ENCODE peak calls at places on chromosomes 5 and 9, in six cellular contexts. One of them, this sample, is unnamed.

GRCh38 chr5:76813982-76814562 is 4.8 kb upstream of the F2RL1 start:
- DNase-seq in astrocyte: peak
- DNase-seq in HCT116: peak
- DNase-seq in PC-3: peak
- DNase-seq in IMR-90: peak
- DNase-seq in fibroblast of lung: peak
- DNase-seq in this sample: peak

GRCh38 chr5:58317009-58317408 is 142.9 kb downstream of the PLK2 start:
- DNase-seq in IMR-90: no peak
- DNase-seq in fibroblast of lung: no peak
- DNase-seq in astrocyte: no peak
- DNase-seq in HCT116: no peak
- DNase-seq in PC-3: peak
- DNase-seq in this sample: no peak

GRCh38 chr5:144386315-144386714 is 215.6 kb downstream of the KCTD16 start:
- DNase-seq in fibroblast of lung: no peak
- DNase-seq in astrocyte: no peak
- DNase-seq in PC-3: no peak
- DNase-seq in HCT116: no peak
- DNase-seq in IMR-90: no peak
- DNase-seq in this sample: no peak

GRCh38 chr5:78162253-78162862 is 132.1 kb downstream of the AP3B1 start:
- DNase-seq in IMR-90: peak
- DNase-seq in HCT116: peak
- DNase-seq in PC-3: peak
- DNase-seq in astrocyte: peak
- DNase-seq in fibroblast of lung: peak
- DNase-seq in this sample: no peak

GRCh38 chr5:109645591-109646236 is 44.0 kb upstream of the MAN2A1 start:
- DNase-seq in HCT116: no peak
- DNase-seq in astrocyte: no peak
- DNase-seq in IMR-90: no peak
- DNase-seq in PC-3: no peak
- DNase-seq in fibroblast of lung: no peak
- DNase-seq in this sample: no peak

GRCh38 chr5:74149395-74149794 is 491.1 kb downstream of the ENC1 start:
- DNase-seq in fibroblast of lung: peak
- DNase-seq in astrocyte: peak
- DNase-seq in IMR-90: peak
- DNase-seq in PC-3: peak
- DNase-seq in HCT116: no peak
- DNase-seq in this sample: peak

GRCh38 chr9:115671911-115672310 is 481.7 kb upstream of the PAPPA start:
- DNase-seq in IMR-90: no peak
- DNase-seq in astrocyte: no peak
- DNase-seq in HCT116: no peak
- DNase-seq in PC-3: no peak
- DNase-seq in fibroblast of lung: no peak
- DNase-seq in this sample: no peak

GRCh38 chr5:109654455-109654854 is 35.3 kb upstream of the MAN2A1 start:
- DNase-seq in fibroblast of lung: no peak
- DNase-seq in astrocyte: no peak
- DNase-seq in PC-3: peak
- DNase-seq in HCT116: no peak
- DNase-seq in IMR-90: no peak
- DNase-seq in this sample: peak

GRCh38 chr9:115008536-115008935 is 78.1 kb upstream of the TNFSF8 start:
- DNase-seq in fibroblast of lung: peak
- DNase-seq in HCT116: no peak
- DNase-seq in astrocyte: peak
- DNase-seq in IMR-90: peak
- DNase-seq in PC-3: peak
- DNase-seq in this sample: peak

GRCh38 chr9:83933804-83934203 is 12.6 kb upstream of the KIF27 start:
- DNase-seq in fibroblast of lung: peak
- DNase-seq in astrocyte: no peak
- DNase-seq in IMR-90: peak
- DNase-seq in PC-3: no peak
- DNase-seq in HCT116: no peak
- DNase-seq in this sample: no peak

GRCh38 chr5:164422400-164422799 is 917.0 kb downstream of the MAT2B start:
- DNase-seq in astrocyte: peak
- DNase-seq in PC-3: no peak
- DNase-seq in fibroblast of lung: peak
- DNase-seq in IMR-90: peak
- DNase-seq in HCT116: no peak
- DNase-seq in this sample: no peak

GRCh38 chr5:55636177-55636576 is 75.9 kb downstream of the SLC38A9 start:
- DNase-seq in astrocyte: no peak
- DNase-seq in PC-3: no peak
- DNase-seq in fibroblast of lung: peak
- DNase-seq in IMR-90: no peak
- DNase-seq in HCT116: no peak
- DNase-seq in this sample: no peak

GRCh38 chr5:124649548-124650501 is 96.6 kb downstream of the ZNF608 start:
- DNase-seq in PC-3: peak
- DNase-seq in fibroblast of lung: peak
- DNase-seq in astrocyte: peak
- DNase-seq in IMR-90: peak
- DNase-seq in HCT116: no peak
- DNase-seq in this sample: peak

GRCh38 chr5:33367396-33367795 is 73.4 kb upstream of the TARS1 start:
- DNase-seq in PC-3: no peak
- DNase-seq in IMR-90: no peak
- DNase-seq in fibroblast of lung: no peak
- DNase-seq in astrocyte: no peak
- DNase-seq in HCT116: no peak
- DNase-seq in this sample: no peak

GRCh38 chr9:74838351-74838750 is 49.4 kb downstream of the TRPM6 start:
- DNase-seq in IMR-90: no peak
- DNase-seq in fibroblast of lung: no peak
- DNase-seq in HCT116: no peak
- DNase-seq in astrocyte: no peak
- DNase-seq in PC-3: peak
- DNase-seq in this sample: peak

GRCh38 chr9:79694676-79695400 is 123.1 kb downstream of the TLE4 start:
- DNase-seq in fibroblast of lung: peak
- DNase-seq in HCT116: no peak
- DNase-seq in astrocyte: peak
- DNase-seq in IMR-90: peak
- DNase-seq in PC-3: no peak
- DNase-seq in this sample: no peak

GRCh38 chr5:105735704-105736103 is 1935.0 kb downstream of the EFNA5 start:
- DNase-seq in astrocyte: no peak
- DNase-seq in PC-3: peak
- DNase-seq in HCT116: no peak
- DNase-seq in fibroblast of lung: peak
- DNase-seq in IMR-90: peak
- DNase-seq in this sample: no peak

GRCh38 chr9:13750061-13750460 is 470.6 kb upstream of the MPDZ start:
- DNase-seq in HCT116: no peak
- DNase-seq in PC-3: peak
- DNase-seq in fibroblast of lung: peak
- DNase-seq in astrocyte: peak
- DNase-seq in IMR-90: peak
- DNase-seq in this sample: peak

GRCh38 chr5:141559481-141559880 is 59.3 kb downstream of the DIAPH1 start:
- DNase-seq in fibroblast of lung: peak
- DNase-seq in astrocyte: peak
- DNase-seq in IMR-90: peak
- DNase-seq in HCT116: no peak
- DNase-seq in PC-3: peak
- DNase-seq in this sample: peak

GRCh38 chr9:129617167-129617566 is 3.7 kb downstream of the C9orf50 start:
- DNase-seq in PC-3: peak
- DNase-seq in HCT116: no peak
- DNase-seq in astrocyte: peak
- DNase-seq in fibroblast of lung: peak
- DNase-seq in IMR-90: peak
- DNase-seq in this sample: peak

GRCh38 chr5:80414113-80414512 is 6.2 kb downstream of the ZFYVE16 start:
- DNase-seq in PC-3: no peak
- DNase-seq in HCT116: no peak
- DNase-seq in IMR-90: peak
- DNase-seq in fibroblast of lung: peak
- DNase-seq in astrocyte: no peak
- DNase-seq in this sample: no peak

GRCh38 chr9:130447193-130447816 is 2.5 kb downstream of the ASS1 start:
- DNase-seq in astrocyte: no peak
- DNase-seq in fibroblast of lung: no peak
- DNase-seq in PC-3: no peak
- DNase-seq in IMR-90: no peak
- DNase-seq in HCT116: no peak
- DNase-seq in this sample: no peak

GRCh38 chr5:13354611-13355010 is 589.9 kb downstream of the DNAH5 start:
- DNase-seq in fibroblast of lung: no peak
- DNase-seq in astrocyte: peak
- DNase-seq in IMR-90: no peak
- DNase-seq in HCT116: no peak
- DNase-seq in PC-3: peak
- DNase-seq in this sample: peak

GRCh38 chr5:7897014-7897600 is 28.2 kb downstream of the MTRR start:
- DNase-seq in PC-3: peak
- DNase-seq in astrocyte: peak
- DNase-seq in HCT116: no peak
- DNase-seq in IMR-90: peak
- DNase-seq in fibroblast of lung: peak
- DNase-seq in this sample: peak

GRCh38 chr9:5714501-5715401 is 85.8 kb downstream of the RIC1 start:
- DNase-seq in HCT116: peak
- DNase-seq in PC-3: peak
- DNase-seq in astrocyte: peak
- DNase-seq in fibroblast of lung: peak
- DNase-seq in IMR-90: peak
- DNase-seq in this sample: peak
- TF ChIP-seq CTCF in HCT116: peak
- TF ChIP-seq CTCF in PC-3: peak
- TF ChIP-seq CTCF in astrocyte: peak
- TF ChIP-seq CTCF in fibroblast of lung: peak
- TF ChIP-seq CTCF in IMR-90: peak
- TF ChIP-seq CTCF in this sample: peak

GRCh38 chr5:172453206-172453985 is 929 bp downstream of the SH3PXD2B start:
- DNase-seq in astrocyte: peak
- DNase-seq in fibroblast of lung: peak
- DNase-seq in IMR-90: peak
- DNase-seq in HCT116: peak
- DNase-seq in PC-3: no peak
- DNase-seq in this sample: peak
- H3K9ac ChIP-seq in astrocyte: peak
- H3K9ac ChIP-seq in fibroblast of lung: peak
- H3K9ac ChIP-seq in IMR-90: peak
- H3K9ac ChIP-seq in HCT116: peak
- H3K9ac ChIP-seq in PC-3: peak
- H3K9ac ChIP-seq in this sample: peak

DNA sequence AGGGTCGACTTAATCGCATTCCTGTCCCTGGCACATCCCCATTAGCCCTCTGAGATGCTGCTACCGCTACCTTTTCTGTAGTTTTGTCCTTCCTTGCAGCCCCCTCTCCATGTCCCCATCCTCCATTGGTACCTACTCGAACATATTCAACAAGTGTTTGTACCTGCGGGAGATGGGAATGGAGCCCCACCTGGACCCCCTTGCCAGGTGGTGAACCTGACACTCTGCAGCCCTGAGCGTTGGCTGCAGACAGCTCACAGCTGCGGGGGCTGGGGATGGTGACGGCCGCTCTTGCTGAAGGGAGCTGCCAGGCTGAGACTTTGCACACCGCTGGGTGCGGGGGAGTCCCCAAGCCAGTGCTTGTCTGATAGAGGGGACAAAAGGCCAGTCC is 96.3 kb upstream of the DAP start:
- DNase-seq in fibroblast of lung: no peak
- DNase-seq in astrocyte: no peak
- DNase-seq in IMR-90: no peak
- DNase-seq in PC-3: no peak
- DNase-seq in HCT116: no peak
- DNase-seq in this sample: no peak
- TF ChIP-seq CTCF in fibroblast of lung: no peak
- TF ChIP-seq CTCF in astrocyte: no peak
- TF ChIP-seq CTCF in IMR-90: no peak
- TF ChIP-seq CTCF in PC-3: peak
- TF ChIP-seq CTCF in HCT116: no peak
- TF ChIP-seq CTCF in this sample: no peak

GRCh38 chr5:88823201-88823600 is 59.8 kb downstream of the MEF2C start:
- DNase-seq in astrocyte: no peak
- DNase-seq in HCT116: no peak
- DNase-seq in IMR-90: no peak
- DNase-seq in PC-3: no peak
- DNase-seq in fibroblast of lung: no peak
- DNase-seq in this sample: no peak

GRCh38 chr5:88824141-88824540 is 58.8 kb downstream of the MEF2C start:
- DNase-seq in PC-3: no peak
- DNase-seq in fibroblast of lung: no peak
- DNase-seq in astrocyte: no peak
- DNase-seq in HCT116: no peak
- DNase-seq in IMR-90: no peak
- DNase-seq in this sample: no peak

GRCh38 chr5:88825782-88826110 is 57.2 kb downstream of the MEF2C start:
- DNase-seq in IMR-90: peak
- DNase-seq in astrocyte: no peak
- DNase-seq in HCT116: no peak
- DNase-seq in fibroblast of lung: no peak
- DNase-seq in PC-3: no peak
- DNase-seq in this sample: no peak

GRCh38 chr5:88826959-88827585 is 55.9 kb downstream of the MEF2C start:
- DNase-seq in PC-3: peak
- DNase-seq in fibroblast of lung: peak
- DNase-seq in HCT116: peak
- DNase-seq in astrocyte: peak
- DNase-seq in IMR-90: peak
- DNase-seq in this sample: peak

DNA sequence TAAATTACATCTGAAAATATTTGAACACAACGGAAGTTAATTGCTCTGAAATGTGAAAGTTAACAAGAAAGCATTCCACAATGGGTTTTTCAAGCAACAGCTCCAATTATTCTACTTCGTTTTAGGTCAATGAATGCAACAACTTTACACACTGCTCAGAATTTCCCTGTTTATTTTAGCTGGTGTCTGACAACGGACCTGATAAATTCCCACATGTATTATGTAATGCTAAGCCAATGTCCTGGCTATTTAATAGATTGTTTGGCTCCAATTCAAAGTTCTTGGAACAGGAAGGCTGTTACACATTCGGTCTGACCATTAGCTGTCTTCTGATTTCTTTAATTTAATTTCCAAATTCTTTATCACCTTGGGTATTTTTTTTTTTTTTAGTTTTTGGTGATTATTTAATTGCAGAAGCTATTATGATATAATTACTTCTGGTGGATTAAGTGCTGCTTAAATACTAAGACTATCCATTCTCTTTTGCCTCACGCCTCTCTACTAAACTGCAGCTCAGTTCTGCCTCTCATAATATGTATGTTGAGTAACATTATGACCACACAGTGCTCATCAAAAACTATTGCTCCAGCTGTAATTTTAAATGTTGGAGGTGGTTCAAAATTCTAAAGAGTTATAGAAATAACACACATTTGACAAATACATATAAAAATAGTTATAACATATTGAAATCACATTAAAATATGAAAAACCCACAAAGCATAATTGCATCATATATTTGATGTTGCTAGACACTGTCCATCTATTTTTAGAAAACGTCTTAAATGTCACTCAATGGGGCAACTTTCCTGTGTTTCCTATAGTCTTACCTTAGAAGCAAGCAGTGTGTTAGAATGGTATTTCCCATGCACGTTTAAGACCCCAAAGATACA is 57.8 kb downstream of the MEF2C start:
- DNase-seq in fibroblast of lung: peak
- DNase-seq in IMR-90: peak
- DNase-seq in HCT116: no peak
- DNase-seq in PC-3: peak
- DNase-seq in astrocyte: peak
- DNase-seq in this sample: no peak
- H3K9ac ChIP-seq in fibroblast of lung: no peak
- H3K9ac ChIP-seq in IMR-90: no peak
- H3K9ac ChIP-seq in HCT116: peak
- H3K9ac ChIP-seq in PC-3: no peak
- H3K9ac ChIP-seq in astrocyte: no peak
- H3K9ac ChIP-seq in this sample: no peak